ENCODE peak calls at places on chromosome 1, in eight cellular contexts. Q is naive thymus-derived CD4-positive, alpha-beta T cell; Z is K562; D is GM23338; G is colonic mucosa; N is body of pancreas; X is lung; S is esophagus squamous epithelium. I is an unnamed sample.
A peak's percentile ranks its signal among the peaks of the same experiment; 100 is the strongest.

GRCh38 chr1:207649865-207650580 is 5.1 kb downstream of the CR1L start:
- DNase-seq in Q (no peak), Z (peak; percentile 94), D (no peak), G (no peak), N (no peak), X (no peak), S (no peak), I (no peak)

GRCh38 chr1:247007511-247008405 is at the start of gene ZNF695:
- DNase-seq in Q (peak; percentile 30), Z (peak; percentile 97), D (peak; percentile 99), G (peak; percentile 93), N (peak; percentile 87), X (peak; percentile 84), S (peak; percentile 24), I (peak; percentile 76)

GRCh38 chr1:151620286-151620685 is 8.4 kb downstream of the SNX27 start:
- DNase-seq in Q (no peak), Z (no peak), D (no peak), G (no peak), N (no peak), X (no peak), S (no peak), I (no peak)

GRCh38 chr1:7409278-7409677 is 361.8 kb upstream of the VAMP3 start:
- DNase-seq in Q (no peak), Z (no peak), D (no peak), G (peak; percentile 10), N (no peak), X (no peak), S (no peak), I (no peak)

GRCh38 chr1:115807723-115808122 is 33.2 kb downstream of the NHLH2 start:
- DNase-seq in Q (no peak), Z (peak; percentile 65), D (peak; percentile 97), G (peak; percentile 83), N (peak; percentile 75), X (peak; percentile 74), S (no peak), I (no peak)

GRCh38 chr1:78333426-78334012 is 157.3 kb upstream of the PTGFR start:
- DNase-seq in Q (no peak), Z (no peak), D (peak; percentile 52), G (no peak), N (peak; percentile 44), X (no peak), S (no peak), I (no peak)

GRCh38 chr1:58158465-58159423 is 387.8 kb downstream of the OMA1 start:
- DNase-seq in Q (no peak), Z (no peak), D (no peak), G (no peak), N (no peak), X (no peak), S (no peak), I (no peak)

GRCh38 chr1:116203936-116204335 is 92.7 kb downstream of the MAB21L3 start:
- DNase-seq in Q (no peak), Z (no peak), D (no peak), G (no peak), N (no peak), X (no peak), S (no peak), I (no peak)

GRCh38 chr1:25623731-25624130 is 7.1 kb downstream of the MAN1C1 start:
- DNase-seq in Q (no peak), Z (no peak), D (no peak), G (no peak), N (no peak), X (no peak), S (no peak), I (no peak)

GRCh38 chr1:116763787-116764465 is 9.7 kb downstream of the CD2 start:
- DNase-seq in Q (no peak), Z (peak; percentile 82), D (peak; percentile 72), G (peak; percentile 46), N (peak; percentile 71), X (peak; percentile 27), S (no peak), I (no peak)

GRCh38 chr1:196558424-196558823 is 49.8 kb downstream of the KCNT2 start:
- DNase-seq in Q (no peak), Z (no peak), D (no peak), G (no peak), N (no peak), X (no peak), S (no peak), I (no peak)

GRCh38 chr1:31868862-31869261 is 53.0 kb upstream of the SPOCD1 start:
- DNase-seq in Q (no peak), Z (no peak), D (no peak), G (no peak), N (no peak), X (no peak), S (no peak), I (no peak)

GRCh38 chr1:112971006-112971405 is 15.0 kb upstream of the SLC16A1 start:
- DNase-seq in Q (no peak), Z (no peak), D (no peak), G (no peak), N (no peak), X (no peak), S (no peak), I (no peak)

GRCh38 chr1:25161981-25162380 is 70.3 kb downstream of the SYF2 start:
- DNase-seq in Q (no peak), Z (no peak), D (no peak), G (no peak), N (no peak), X (no peak), S (no peak), I (no peak)

GRCh38 chr1:153968000-153968363 is 280 bp downstream of the CREB3L4 start:
- DNase-seq in Q (no peak), Z (no peak), D (peak; percentile 79), G (peak; percentile 86), N (peak; percentile 87), X (peak; percentile 58), S (no peak), I (peak; percentile 66)

GRCh38 chr1:237098517-237098916 is 56.5 kb downstream of the RYR2 start:
- DNase-seq in Q (no peak), Z (no peak), D (no peak), G (no peak), N (no peak), X (no peak), S (no peak), I (no peak)

GRCh38 chr1:19398309-19398760 is 86.2 kb downstream of the SLC66A1 start:
- DNase-seq in Q (no peak), Z (no peak), D (no peak), G (no peak), N (no peak), X (peak; percentile 47), S (no peak), I (no peak)

GRCh38 chr1:61836649-61837048 is 94.4 kb downstream of the PATJ start:
- DNase-seq in Q (no peak), Z (no peak), D (no peak), G (no peak), N (no peak), X (no peak), S (no peak), I (no peak)

GRCh38 chr1:109649380-109649987 is 6.4 kb upstream of the GSTM4 start:
- DNase-seq in Q (no peak), Z (peak; percentile 37), D (no peak), G (no peak), N (no peak), X (peak; percentile 4), S (no peak), I (no peak)

GRCh38 chr1:51567653-51568052 is 48.6 kb upstream of the EPS15 start:
- DNase-seq in Q (no peak), Z (no peak), D (no peak), G (no peak), N (no peak), X (peak; percentile 33), S (no peak), I (no peak)

GRCh38 chr1:41887365-41887764 is 31.4 kb downstream of the HIVEP3 start:
- DNase-seq in Q (no peak), Z (no peak), D (no peak), G (no peak), N (no peak), X (peak; percentile 11), S (no peak), I (no peak)

DNA sequence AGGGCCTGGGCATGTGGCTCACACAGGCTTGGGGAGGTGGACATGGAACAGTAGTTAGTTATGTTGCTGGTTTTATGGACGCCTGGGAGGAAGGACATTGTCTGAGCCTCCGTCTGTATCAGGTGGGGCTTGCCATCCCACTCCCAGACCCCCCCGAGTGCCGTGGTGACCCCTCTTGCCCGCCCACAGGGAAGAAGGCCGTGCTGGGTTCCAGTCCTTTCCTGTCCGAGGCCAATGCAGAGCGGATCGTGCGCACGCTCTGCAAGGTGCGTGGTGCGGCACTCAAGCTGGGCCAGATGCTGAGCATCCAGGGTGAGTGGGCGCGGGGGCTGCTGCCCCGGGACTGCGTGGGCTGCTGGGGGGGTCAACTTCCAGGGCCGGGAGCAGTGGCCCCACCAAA is 41.7 kb downstream of the COQ8A start:
- DNase-seq in Q (no peak), Z (no peak), D (no peak), G (no peak), N (no peak), X (no peak), S (no peak), I (no peak)
- H3K4me1 ChIP-seq in Q (no peaks in the 10 kb centered on the region), Z (no peaks in the 10 kb centered on the region), D (no peaks in the 10 kb centered on the region), G (no peaks in the 10 kb centered on the region), N (peaks cover 23% of the 10 kb centered on the region), X (peaks cover 6% of the 10 kb centered on the region), S (peaks cover 25% of the 10 kb centered on the region), I (peaks cover 77% of the 10 kb centered on the region)

GRCh38 chr1:158002022-158002629 is 8.7 kb downstream of the KIRREL1 start:
- DNase-seq in Q (no peak), Z (no peak), D (peak; percentile 71), G (no peak), N (no peak), X (no peak), S (no peak), I (no peak)

GRCh38 chr1:158005249-158005648 is 11.8 kb downstream of the KIRREL1 start:
- DNase-seq in Q (no peak), Z (no peak), D (no peak), G (no peak), N (no peak), X (no peak), S (no peak), I (no peak)

GRCh38 chr1:158002630-158003408 is 9.4 kb downstream of the KIRREL1 start:
- DNase-seq in Q (no peak), Z (no peak), D (peak; percentile 70), G (no peak), N (no peak), X (no peak), S (no peak), I (no peak)

GRCh38 chr1:158007180-158007579 is 13.7 kb downstream of the KIRREL1 start:
- DNase-seq in Q (no peak), Z (no peak), D (peak; percentile 49), G (no peak), N (no peak), X (no peak), S (no peak), I (no peak)

GRCh38 chr1:158003409-158003805 is 10.0 kb downstream of the KIRREL1 start:
- DNase-seq in Q (no peak), Z (no peak), D (no peak), G (no peak), N (no peak), X (no peak), S (no peak), I (no peak)
- H3K4me3 ChIP-seq in Q (no peak overlapping the region), Z (no peak overlapping the region), D (no peak overlapping the region), G (no peak overlapping the region), N (no peak overlapping the region), X (no peak overlapping the region), S (no peak overlapping the region), I (no peak overlapping the region)

GRCh38 chr1:36520771-36521420 is 38.2 kb upstream of the CSF3R start:
- DNase-seq in Q (no peak), Z (no peak), D (no peak), G (no peak), N (no peak), X (no peak), S (no peak), I (no peak)
- H3K27ac ChIP-seq in Q (no peak overlapping the region), Z (no peak overlapping the region), D (no peak overlapping the region), G (no peak overlapping the region), N (no peak overlapping the region), X (no peak overlapping the region), S (no peak overlapping the region), I (no peak overlapping the region)

GRCh38 chr1:180912211-180912800 is 391 bp upstream of the KIAA1614 start:
- DNase-seq in Q (no peak), Z (no peak), D (peak; percentile 79), G (peak; percentile 29), N (no peak), X (no peak), S (no peak), I (no peak)
- H3K4me1 ChIP-seq in Q (no peaks in the 10 kb centered on the region), Z (peaks cover 9% of the 10 kb centered on the region), D (peaks cover 6% of the 10 kb centered on the region), G (no peaks in the 10 kb centered on the region), N (peaks cover 20% of the 10 kb centered on the region), X (no peaks in the 10 kb centered on the region), S (peaks cover 38% of the 10 kb centered on the region), I (no peaks in the 10 kb centered on the region)

I was measured in psoas muscle.